ENCODE peak calls at places on chromosomes 5 and 9, in eight cellular contexts. L is CD8-positive, alpha-beta T cell; Q is H9; J is PC-9; Y is kidney epithelial cell; M is Caco-2; Z is thyroid gland; R is psoas muscle. U is an unnamed sample.

GRCh38 chr9:26975728-26976707 is 19.8 kb downstream of the IFT74 start:
- DNase-seq in Q (peak; percentile 89), R (no peak), J (no peak), M (peak; percentile 31), L (no peak), Z (no peak), Y (no peak), U (no peak)

GRCh38 chr5:76724871-76725270 is 8.9 kb downstream of the F2R start:
- DNase-seq in M (no peak), Z (no peak), L (no peak), R (no peak), Q (no peak), Y (peak; percentile 72), J (no peak), U (no peak)

GRCh38 chr9:83449166-83449565 is 89.0 kb downstream of the FRMD3 start:
- DNase-seq in L (no peak), M (no peak), Z (no peak), Y (no peak), Q (no peak), R (no peak), J (no peak), U (no peak)

GRCh38 chr9:73049280-73049679 is 96.4 kb upstream of the ALDH1A1 start:
- DNase-seq in Q (no peak), R (no peak), Z (no peak), M (no peak), Y (no peak), J (no peak), L (no peak), U (no peak)

GRCh38 chr9:132798817-132799790 is 79.0 kb downstream of the AK8 start:
- DNase-seq in J (peak; percentile 41), Z (no peak), M (no peak), L (no peak), Q (peak; percentile 49), R (no peak), Y (no peak), U (no peak)

GRCh38 chr5:58972301-58972700 is 389.4 kb downstream of the RAB3C start:
- DNase-seq in Y (no peak), Q (no peak), L (no peak), R (no peak), M (no peak), J (no peak), Z (no peak), U (no peak)

GRCh38 chr9:108850293-108850897 is 5.4 kb downstream of the ACTL7B start:
- DNase-seq in Q (no peak), R (no peak), Y (no peak), J (no peak), M (no peak), Z (no peak), L (no peak), U (no peak)

GRCh38 chr9:93592389-93593021 is 16.1 kb downstream of the PHF2 start:
- DNase-seq in R (no peak), Q (peak; percentile 85), Y (no peak), Z (no peak), M (no peak), L (no peak), J (no peak), U (no peak)

GRCh38 chr5:74127377-74128338 is 501.7 kb downstream of the ARHGEF28 start:
- DNase-seq in Q (no peak), Y (no peak), R (no peak), L (no peak), J (no peak), M (no peak), Z (peak; percentile 35), U (no peak)

GRCh38 chr5:93581738-93582414 is 857 bp upstream of the NR2F1-AS1 start:
- DNase-seq in Y (no peak), M (no peak), R (no peak), L (no peak), Q (no peak), Z (no peak), J (no peak), U (no peak)
- TF ChIP-seq CTCF in Y (no peak), M (no peak), R (no peak), L (no peak), Q (no peak), Z (peak; percentile 50), J (peak; percentile 92), U (no peak)

GRCh38 chr9:119366909-119367690 is 2.1 kb downstream of the BRINP1 start:
- DNase-seq in R (no peak), Z (no peak), Y (no peak), J (no peak), Q (no peak), M (no peak), L (no peak), U (peak; percentile 30)

GRCh38 chr9:119368179-119368578 is 1.1 kb downstream of the BRINP1 start:
- DNase-seq in R (no peak), Q (no peak), M (no peak), Y (no peak), L (no peak), Z (no peak), J (no peak), U (no peak)

GRCh38 chr9:119368681-119369581 is at the start of gene BRINP1:
- DNase-seq in L (no peak), R (peak; percentile 22), Q (peak; percentile 80), Z (peak; percentile 3), M (no peak), J (no peak), Y (peak; percentile 26), U (peak; percentile 89)

GRCh38 chr9:119369670-119370366 is 583 bp upstream of the BRINP1 start:
- DNase-seq in Q (no peak), M (no peak), Z (no peak), J (no peak), L (no peak), Y (no peak), R (no peak), U (no peak)

GRCh38 chr9:119365291-119366027 is 3.8 kb downstream of the BRINP1 start:
- DNase-seq in Y (no peak), Q (peak; percentile 87), L (no peak), J (no peak), Z (peak; percentile 5), R (no peak), M (peak; percentile 38), U (peak; percentile 72)
- TF ChIP-seq CTCF in Y (peak; percentile 69), Q (peak; percentile 92), L (no peak), J (peak; percentile 57), Z (peak; percentile 48), R (peak; percentile 32), M (peak; percentile 43), U (peak; percentile 72)

GRCh38 chr5:171633776-171634470 is 151.7 kb upstream of the SMIM23 start:
- DNase-seq in J (peak; percentile 79), R (no peak), Y (no peak), Z (no peak), L (no peak), Q (no peak), M (no peak), U (no peak)

GRCh38 chr5:171630047-171630669 is 155.5 kb upstream of the SMIM23 start:
- DNase-seq in Y (no peak), Z (peak; percentile 51), J (no peak), Q (peak; percentile 81), M (peak; percentile 78), L (no peak), R (peak; percentile 50), U (peak; percentile 76)

GRCh38 chr5:171635028-171635427 is 150.6 kb upstream of the SMIM23 start:
- DNase-seq in M (no peak), L (no peak), Q (no peak), Z (no peak), Y (no peak), J (no peak), R (no peak), U (no peak)

GRCh38 chr5:171630670-171631065 is 154.9 kb upstream of the SMIM23 start:
- DNase-seq in L (no peak), J (no peak), R (no peak), Q (no peak), Z (no peak), Y (no peak), M (no peak), U (no peak)

DNA sequence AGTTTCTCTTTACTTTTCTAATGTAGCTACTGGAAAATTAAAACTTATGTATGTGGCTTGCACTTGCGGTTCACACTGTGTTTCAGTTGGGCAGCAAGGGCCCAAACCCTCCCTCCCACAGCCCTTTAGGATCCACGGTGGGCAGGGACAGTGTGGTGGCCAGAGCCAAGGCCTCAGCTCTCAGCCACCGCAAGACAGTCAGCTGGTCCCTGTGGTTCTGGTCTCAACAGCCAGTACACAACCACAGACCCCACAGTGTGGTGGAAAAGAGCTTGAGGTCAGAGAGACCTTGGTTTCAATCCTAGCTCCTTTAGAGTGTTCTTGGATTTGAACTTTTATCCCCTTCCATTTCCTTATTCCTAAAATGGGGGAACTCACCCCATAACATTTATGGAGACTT is 153.0 kb upstream of the SMIM23 start:
- DNase-seq in M (no peak), Z (no peak), Y (no peak), R (no peak), Q (no peak), L (no peak), J (no peak), U (no peak)
- TF ChIP-seq CTCF in M (no peak), Z (no peak), Y (no peak), R (no peak), Q (no peak), L (no peak), J (no peak), U (no peak)

GRCh38 chr5:37772255-37772654 is 67.6 kb downstream of the GDNF start:
- DNase-seq in L (no peak), Q (no peak), Z (no peak), M (no peak), R (no peak), J (no peak), Y (no peak), U (no peak)

GRCh38 chr5:37773809-37774208 is 66.0 kb downstream of the GDNF start:
- DNase-seq in Y (no peak), J (no peak), Z (no peak), L (no peak), M (no peak), Q (no peak), R (no peak), U (no peak)

GRCh38 chr5:37776826-37777225 is 63.0 kb downstream of the GDNF start:
- DNase-seq in J (no peak), R (no peak), M (no peak), Z (no peak), Y (no peak), Q (no peak), L (no peak), U (no peak)

GRCh38 chr5:37777472-37778135 is 62.2 kb downstream of the GDNF start:
- DNase-seq in J (no peak), L (no peak), Q (no peak), Z (no peak), Y (no peak), M (no peak), R (no peak), U (no peak)

GRCh38 chr5:37774912-37775483 is 64.8 kb downstream of the GDNF start:
- DNase-seq in Z (no peak), L (no peak), R (no peak), M (no peak), Q (no peak), Y (no peak), J (no peak), U (no peak)
- TF ChIP-seq CTCF in Z (peak; percentile 16), L (peak; percentile 26), R (peak; percentile 50), M (peak; percentile 71), Q (peak; percentile 86), Y (peak; percentile 51), J (peak; percentile 92), U (peak; percentile 81)

GRCh38 chr5:158739941-158740340 is 359.8 kb downstream of the EBF1 start:
- DNase-seq in Y (no peak), R (no peak), Z (no peak), L (no peak), M (no peak), Q (no peak), J (no peak), U (no peak)
- TF ChIP-seq CTCF in Y (peak; percentile 16), R (peak; percentile 17), Z (no peak), L (no peak), M (no peak), Q (peak; percentile 22), J (no peak), U (no peak)

U was measured in glutamatergic neuron.